ENCODE peak calls at places on chromosomes 11 and 22, in six cellular contexts. X is CD8-positive, alpha-beta memory T cell; Y is psoas muscle; E is GM23248; O is endothelial cell of umbilical vein; D is H1. I is an unnamed sample.

GRCh38 chr11:70618471-70619101 is 220.3 kb downstream of the CTTN start:
- DNase-seq in X (no peak), Y (no peak), E (no peak), O (no peak), D (no peak), I (no peak)

GRCh38 chr11:125375146-125375545 is 120.9 kb downstream of the FEZ1 start:
- DNase-seq in X (no peak), Y (no peak), E (no peak), O (no peak), D (no peak), I (no peak)

GRCh38 chr22:45905924-45906865 is 70.8 kb downstream of the WNT7B start:
- DNase-seq in X (no peak), Y (peak; percentile 66), E (peak; percentile 91), O (no peak), D (no peak), I (no peak)

GRCh38 chr11:62552931-62553838 is 6.6 kb upstream of the AHNAK start:
- DNase-seq in X (peak; percentile 64), Y (peak; percentile 94), E (peak; percentile 98), O (peak; percentile 95), D (peak; percentile 73), I (peak; percentile 67)

GRCh38 chr11:71298761-71299181 is 46.4 kb upstream of the SHANK2 start:
- DNase-seq in X (no peak), Y (no peak), E (no peak), O (no peak), D (no peak), I (no peak)

GRCh38 chr11:65353376-65353775 is 1.2 kb upstream of the TIGD3 start:
- DNase-seq in X (no peak), Y (no peak), E (no peak), O (no peak), D (no peak), I (no peak)

GRCh38 chr11:68839953-68840641 is 1.6 kb downstream of the CPT1A start:
- DNase-seq in X (peak; percentile 21), Y (no peak), E (peak; percentile 53), O (peak; percentile 79), D (no peak), I (peak; percentile 61)

GRCh38 chr22:41517172-41518047 is 26.9 kb downstream of the POLR3H start:
- DNase-seq in X (no peak), Y (peak; percentile 85), E (peak; percentile 72), O (peak; percentile 64), D (no peak), I (peak; percentile 39)

GRCh38 chr11:20964985-20965384 is 295.6 kb downstream of the NELL1 start:
- DNase-seq in X (no peak), Y (no peak), E (peak; percentile 3), O (no peak), D (no peak), I (no peak)

GRCh38 chr11:704189-704798 is 1.7 kb upstream of the EPS8L2 start:
- DNase-seq in X (no peak), Y (no peak), E (no peak), O (no peak), D (no peak), I (no peak)

GRCh38 chr11:1742371-1742770 is 8.0 kb downstream of the IFITM10 start:
- DNase-seq in X (no peak), Y (no peak), E (no peak), O (no peak), D (no peak), I (no peak)

GRCh38 chr11:22466809-22467208 is 128.6 kb downstream of the SLC17A6 start:
- DNase-seq in X (no peak), Y (peak; percentile 69), E (peak; percentile 98), O (no peak), D (no peak), I (no peak)

GRCh38 chr11:62665630-62666258 is 632 bp downstream of the CSKMT start:
- DNase-seq in X (peak; percentile 57), Y (peak; percentile 79), E (peak; percentile 80), O (no peak), D (no peak), I (no peak)

GRCh38 chr11:9103542-9104276 is 12.3 kb upstream of the SCUBE2 start:
- DNase-seq in X (no peak), Y (no peak), E (no peak), O (no peak), D (no peak), I (no peak)

GRCh38 chr11:94706211-94706610 is 61.9 kb upstream of the AMOTL1 start:
- DNase-seq in X (no peak), Y (peak; percentile 64), E (peak; percentile 88), O (no peak), D (no peak), I (no peak)

GRCh38 chr11:3942160-3942955 is 86.9 kb downstream of the STIM1 start:
- DNase-seq in X (peak; percentile 34), Y (no peak), E (no peak), O (no peak), D (no peak), I (no peak)

GRCh38 chr11:121892863-121893262 is 223.2 kb downstream of the BLID start:
- DNase-seq in X (no peak), Y (no peak), E (peak; percentile 81), O (no peak), D (no peak), I (no peak)

GRCh38 chr22:37254206-37254866 is 10.3 kb upstream of the RAC2 start:
- DNase-seq in X (no peak), Y (no peak), E (peak; percentile 79), O (peak; percentile 76), D (no peak), I (no peak)

GRCh38 chr11:116911981-116912734 is 74.7 kb upstream of the APOA1 start:
- DNase-seq in X (no peak), Y (no peak), E (peak; percentile 14), O (no peak), D (no peak), I (no peak)

GRCh38 chr11:13277719-13278619 is at the start of gene BMAL1:
- DNase-seq in X (no peak), Y (peak; percentile 81), E (peak; percentile 67), O (no peak), D (no peak), I (no peak)

GRCh38 chr11:117980280-117980679 is 5.9 kb upstream of the IL10RA start:
- DNase-seq in X (no peak), Y (no peak), E (no peak), O (no peak), D (no peak), I (no peak)

GRCh38 chr11:937853-938261 is 12.2 kb downstream of the AP2A2 start:
- DNase-seq in X (no peak), Y (no peak), E (no peak), O (no peak), D (no peak), I (no peak)

GRCh38 chr11:70467196-70468085 is 69.1 kb downstream of the CTTN start:
- DNase-seq in X (no peak), Y (peak; percentile 72), E (peak; percentile 67), O (peak; percentile 51), D (no peak), I (peak; percentile 43)

GRCh38 chr11:77167791-77168190 is 39.7 kb downstream of the MYO7A start:
- DNase-seq in X (no peak), Y (peak; percentile 34), E (no peak), O (no peak), D (no peak), I (no peak)

GRCh38 chr22:25419247-25420113 is 145.0 kb upstream of the GRK3 start:
- DNase-seq in X (no peak), Y (no peak), E (peak; percentile 61), O (peak; percentile 70), D (no peak), I (no peak)

GRCh38 chr22:31637375-31637937 is 24.6 kb downstream of the PISD start:
- DNase-seq in X (no peak), Y (no peak), E (no peak), O (no peak), D (no peak), I (no peak)

GRCh38 chr22:45722006-45722405 is 50.4 kb downstream of the ATXN10 start:
- DNase-seq in X (no peak), Y (no peak), E (no peak), O (no peak), D (no peak), I (no peak)

GRCh38 chr11:119056397-119056999 is 507 bp downstream of the HYOU1 start:
- DNase-seq in X (peak; percentile 57), Y (peak; percentile 64), E (peak; percentile 54), O (no peak), D (no peak), I (no peak)

GRCh38 chr11:120259988-120260565 is 20.1 kb downstream of the POU2F3 start:
- DNase-seq in X (no peak), Y (no peak), E (no peak), O (no peak), D (no peak), I (no peak)

DNA sequence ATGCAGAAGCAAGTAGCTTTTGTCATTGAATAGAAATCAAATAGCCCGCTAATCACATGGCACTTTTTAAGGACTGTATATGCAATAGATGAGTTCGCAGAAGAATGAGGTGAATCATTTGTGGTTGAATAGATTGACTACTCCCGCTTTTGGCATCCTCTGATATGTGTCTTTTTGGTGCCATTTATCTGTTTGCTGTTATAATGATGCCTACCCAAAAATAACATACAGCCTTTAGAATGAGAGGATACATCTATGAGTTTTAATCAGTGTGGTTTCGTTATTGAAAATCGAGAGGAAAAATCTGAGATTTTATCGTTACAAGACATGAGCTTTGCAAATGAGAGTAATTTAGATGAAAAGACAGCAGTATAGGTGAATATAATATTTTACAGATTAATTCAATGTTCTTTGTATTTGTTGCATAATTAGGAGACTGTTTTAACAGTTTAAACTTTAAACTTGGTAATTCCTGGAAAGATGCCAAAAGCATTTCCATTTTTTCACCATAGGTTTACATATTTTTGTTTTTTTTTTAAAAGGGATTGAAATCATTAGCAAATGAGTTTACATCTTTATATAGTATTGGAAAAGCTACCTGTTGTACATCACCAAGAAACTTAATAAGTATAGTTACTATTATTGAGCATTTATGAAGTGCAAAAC is 1.8 kb downstream of the PDE3B start:
- DNase-seq in X (peak; percentile 39), Y (no peak), E (peak; percentile 66), O (peak; percentile 28), D (no peak), I (no peak)
- H3K4me1 ChIP-seq in X (peaks cover 43% of the 10 kb centered on the region), Y (peaks cover 3% of the 10 kb centered on the region), E (peaks cover 9% of the 10 kb centered on the region), O (peaks cover 18% of the 10 kb centered on the region), D (no peaks in the 10 kb centered on the region), I (peaks cover 39% of the 10 kb centered on the region)

GRCh38 chr22:39309881-39310714 is 9.3 kb downstream of the RPL3 start:
- DNase-seq in X (no peak), Y (no peak), E (peak; percentile 80), O (no peak), D (no peak), I (peak; percentile 42)
- H3K4me1 ChIP-seq in X (peaks cover 8% of the 10 kb centered on the region), Y (peaks cover 28% of the 10 kb centered on the region), E (peaks cover 21% of the 10 kb centered on the region), O (peaks cover 30% of the 10 kb centered on the region), D (no peaks in the 10 kb centered on the region), I (no peaks in the 10 kb centered on the region)

GRCh38 chr11:128549256-128549944 is 38.0 kb downstream of the ETS1 start:
- DNase-seq in X (no peak), Y (peak; percentile 85), E (no peak), O (peak; percentile 26), D (no peak), I (no peak)
- H3K4me1 ChIP-seq in X (peaks cover 81% of the 10 kb centered on the region), Y (peaks cover 15% of the 10 kb centered on the region), E (peaks cover 7% of the 10 kb centered on the region), O (peaks cover 12% of the 10 kb centered on the region), D (peaks cover 16% of the 10 kb centered on the region), I (no peaks in the 10 kb centered on the region)

GRCh38 chr11:17382046-17382728 is 6.3 kb downstream of the KCNJ11 start:
- DNase-seq in X (no peak), Y (no peak), E (peak; percentile 40), O (no peak), D (no peak), I (no peak)
- H3K4me1 ChIP-seq in X (no peaks in the 10 kb centered on the region), Y (peaks cover 50% of the 10 kb centered on the region), E (peaks cover 15% of the 10 kb centered on the region), O (no peaks in the 10 kb centered on the region), D (no peaks in the 10 kb centered on the region), I (no peaks in the 10 kb centered on the region)

GRCh38 chr11:96614846-96615245 is 225.0 kb downstream of the JRKL start:
- DNase-seq in X (no peak), Y (no peak), E (no peak), O (no peak), D (no peak), I (no peak)
- H3K4me1 ChIP-seq in X (no peaks in the 10 kb centered on the region), Y (no peaks in the 10 kb centered on the region), E (no peaks in the 10 kb centered on the region), O (no peaks in the 10 kb centered on the region), D (no peaks in the 10 kb centered on the region), I (no peaks in the 10 kb centered on the region)

I was measured in HAP-1.